ENCODE peak calls at places on chromosomes 3 and 15, in six cellular contexts. One of them, this sample, is unnamed.

GRCh38 chr3:197167546-197167945 is 130.9 kb downstream of the DLG1 start:
- DNase-seq in T-helper 9 cell: no peak
- DNase-seq in right cardiac atrium: no peak
- DNase-seq in HFFc6: no peak
- DNase-seq in choroid plexus epithelial cell: no peak
- DNase-seq in smooth muscle cell of the brain vasculature: no peak
- DNase-seq in this sample: no peak

GRCh38 chr3:155428558-155428957 is 135.1 kb upstream of the STRIT1 start:
- DNase-seq in right cardiac atrium: no peak
- DNase-seq in T-helper 9 cell: no peak
- DNase-seq in smooth muscle cell of the brain vasculature: no peak
- DNase-seq in choroid plexus epithelial cell: no peak
- DNase-seq in HFFc6: peak; percentile 94
- DNase-seq in this sample: no peak

GRCh38 chr3:169607909-169608308 is 55.6 kb downstream of the MECOM start:
- DNase-seq in T-helper 9 cell: no peak
- DNase-seq in smooth muscle cell of the brain vasculature: no peak
- DNase-seq in HFFc6: no peak
- DNase-seq in choroid plexus epithelial cell: no peak
- DNase-seq in right cardiac atrium: no peak
- DNase-seq in this sample: no peak

GRCh38 chr3:28317438-28318022 is 31.0 kb upstream of the ZCWPW2 start:
- DNase-seq in T-helper 9 cell: no peak
- DNase-seq in HFFc6: peak; percentile 23
- DNase-seq in choroid plexus epithelial cell: peak; percentile 75
- DNase-seq in right cardiac atrium: no peak
- DNase-seq in smooth muscle cell of the brain vasculature: no peak
- DNase-seq in this sample: no peak

GRCh38 chr3:129121016-129121791 is 400 bp downstream of the RAB43 start:
- DNase-seq in choroid plexus epithelial cell: peak; percentile 56
- DNase-seq in smooth muscle cell of the brain vasculature: no peak
- DNase-seq in T-helper 9 cell: peak; percentile 15
- DNase-seq in HFFc6: peak; percentile 8
- DNase-seq in right cardiac atrium: no peak
- DNase-seq in this sample: no peak

GRCh38 chr3:4245671-4246070 is 57.5 kb upstream of the SETMAR start:
- DNase-seq in HFFc6: no peak
- DNase-seq in smooth muscle cell of the brain vasculature: no peak
- DNase-seq in T-helper 9 cell: no peak
- DNase-seq in choroid plexus epithelial cell: no peak
- DNase-seq in right cardiac atrium: no peak
- DNase-seq in this sample: no peak

GRCh38 chr15:38883987-38884386 is 319.4 kb upstream of the RASGRP1 start:
- DNase-seq in HFFc6: peak; percentile 79
- DNase-seq in T-helper 9 cell: no peak
- DNase-seq in choroid plexus epithelial cell: peak; percentile 43
- DNase-seq in smooth muscle cell of the brain vasculature: no peak
- DNase-seq in right cardiac atrium: no peak
- DNase-seq in this sample: no peak

GRCh38 chr3:150545419-150546225 is 674 bp downstream of the SERP1 start:
- DNase-seq in smooth muscle cell of the brain vasculature: no peak
- DNase-seq in HFFc6: peak; percentile 8
- DNase-seq in choroid plexus epithelial cell: peak; percentile 32
- DNase-seq in right cardiac atrium: no peak
- DNase-seq in T-helper 9 cell: peak; percentile 25
- DNase-seq in this sample: no peak

GRCh38 chr3:120820748-120821147 is 78.2 kb downstream of the GTF2E1 start:
- DNase-seq in HFFc6: no peak
- DNase-seq in T-helper 9 cell: no peak
- DNase-seq in right cardiac atrium: no peak
- DNase-seq in choroid plexus epithelial cell: no peak
- DNase-seq in smooth muscle cell of the brain vasculature: no peak
- DNase-seq in this sample: no peak

GRCh38 chr3:41323455-41323854 is 124.2 kb downstream of the CTNNB1 start:
- DNase-seq in smooth muscle cell of the brain vasculature: no peak
- DNase-seq in right cardiac atrium: no peak
- DNase-seq in choroid plexus epithelial cell: peak; percentile 25
- DNase-seq in HFFc6: no peak
- DNase-seq in T-helper 9 cell: no peak
- DNase-seq in this sample: no peak

GRCh38 chr15:101250931-101251829 is 668 bp downstream of the CHSY1 start:
- DNase-seq in smooth muscle cell of the brain vasculature: no peak
- DNase-seq in choroid plexus epithelial cell: peak; percentile 44
- DNase-seq in T-helper 9 cell: peak; percentile 47
- DNase-seq in HFFc6: peak; percentile 29
- DNase-seq in right cardiac atrium: peak; percentile 44
- DNase-seq in this sample: no peak

GRCh38 chr3:127822166-127822835 is at the start of gene MGLL:
- DNase-seq in right cardiac atrium: peak; percentile 54
- DNase-seq in T-helper 9 cell: no peak
- DNase-seq in choroid plexus epithelial cell: peak; percentile 41
- DNase-seq in HFFc6: peak; percentile 35
- DNase-seq in smooth muscle cell of the brain vasculature: no peak
- DNase-seq in this sample: no peak

GRCh38 chr3:187130346-187131066 is 8.8 kb downstream of the RPL39L start:
- DNase-seq in smooth muscle cell of the brain vasculature: no peak
- DNase-seq in right cardiac atrium: no peak
- DNase-seq in T-helper 9 cell: no peak
- DNase-seq in choroid plexus epithelial cell: peak; percentile 83
- DNase-seq in HFFc6: peak; percentile 75
- DNase-seq in this sample: peak; percentile 41

GRCh38 chr15:38169982-38170381 is 82.7 kb upstream of the SPRED1 start:
- DNase-seq in HFFc6: peak; percentile 17
- DNase-seq in choroid plexus epithelial cell: no peak
- DNase-seq in T-helper 9 cell: no peak
- DNase-seq in smooth muscle cell of the brain vasculature: no peak
- DNase-seq in right cardiac atrium: no peak
- DNase-seq in this sample: no peak

GRCh38 chr3:71393093-71393492 is 190.4 kb downstream of the FOXP1 start:
- DNase-seq in smooth muscle cell of the brain vasculature: no peak
- DNase-seq in right cardiac atrium: no peak
- DNase-seq in choroid plexus epithelial cell: no peak
- DNase-seq in HFFc6: no peak
- DNase-seq in T-helper 9 cell: no peak
- DNase-seq in this sample: no peak

GRCh38 chr3:143242101-143242500 is 122.5 kb downstream of the CHST2 start:
- DNase-seq in choroid plexus epithelial cell: no peak
- DNase-seq in right cardiac atrium: no peak
- DNase-seq in smooth muscle cell of the brain vasculature: no peak
- DNase-seq in T-helper 9 cell: no peak
- DNase-seq in HFFc6: no peak
- DNase-seq in this sample: no peak

GRCh38 chr15:58562135-58562534 is 130.3 kb downstream of the LIPC start:
- DNase-seq in right cardiac atrium: no peak
- DNase-seq in smooth muscle cell of the brain vasculature: no peak
- DNase-seq in T-helper 9 cell: no peak
- DNase-seq in choroid plexus epithelial cell: no peak
- DNase-seq in HFFc6: no peak
- DNase-seq in this sample: no peak

GRCh38 chr15:38667875-38668274 is 103.3 kb upstream of the RASGRP1 start:
- DNase-seq in right cardiac atrium: no peak
- DNase-seq in HFFc6: no peak
- DNase-seq in smooth muscle cell of the brain vasculature: no peak
- DNase-seq in choroid plexus epithelial cell: no peak
- DNase-seq in T-helper 9 cell: no peak
- DNase-seq in this sample: no peak

GRCh38 chr3:38834717-38835116 is 18.7 kb upstream of the SCN10A start:
- DNase-seq in choroid plexus epithelial cell: no peak
- DNase-seq in HFFc6: no peak
- DNase-seq in smooth muscle cell of the brain vasculature: no peak
- DNase-seq in T-helper 9 cell: no peak
- DNase-seq in right cardiac atrium: no peak
- DNase-seq in this sample: no peak

GRCh38 chr3:12993623-12994356 is 79.4 kb downstream of the IQSEC1 start:
- DNase-seq in HFFc6: no peak
- DNase-seq in right cardiac atrium: peak; percentile 60
- DNase-seq in smooth muscle cell of the brain vasculature: no peak
- DNase-seq in T-helper 9 cell: no peak
- DNase-seq in choroid plexus epithelial cell: no peak
- DNase-seq in this sample: no peak

GRCh38 chr3:64011685-64012084 is 11.6 kb downstream of the PSMD6 start:
- DNase-seq in smooth muscle cell of the brain vasculature: no peak
- DNase-seq in T-helper 9 cell: no peak
- DNase-seq in right cardiac atrium: no peak
- DNase-seq in HFFc6: peak; percentile 55
- DNase-seq in choroid plexus epithelial cell: peak; percentile 79
- DNase-seq in this sample: no peak